ENCODE peak calls at places on chromosome 1, in nine cellular contexts. Q is neural crest cell; K is CD8-positive, alpha-beta T cell; O is AG09319; D is glutamatergic neuron; G is RWPE2; M is coronary artery; J is WTC11; H is endothelial cell. I is an unnamed sample.

GRCh38 chr1:229664133-229664689 is 38.2 kb downstream of the URB2 start:
- DNase-seq in Q (no peak), K (peak; percentile 66), O (no peak), D (no peak), G (peak; percentile 45), M (no peak), J (no peak), H (no peak), I (no peak)

GRCh38 chr1:156675715-156676311 is 1.4 kb downstream of the NES start:
- DNase-seq in Q (no peak), K (no peak), O (no peak), D (peak; percentile 73), G (no peak), M (no peak), J (no peak), H (no peak), I (no peak)

GRCh38 chr1:85322655-85323054 is 46.2 kb upstream of the BCL10 start:
- DNase-seq in Q (no peak), K (no peak), O (no peak), D (no peak), G (no peak), M (no peak), J (no peak), H (no peak), I (no peak)

GRCh38 chr1:29793101-29793546 is 556.8 kb downstream of the PTPRU start:
- DNase-seq in Q (peak; percentile 98), K (peak; percentile 14), O (peak; percentile 68), D (peak; percentile 96), G (no peak), M (peak; percentile 73), J (peak; percentile 96), H (peak; percentile 98), I (peak; percentile 84)

GRCh38 chr1:207217778-207218511 is 103.5 kb upstream of the CD55 start:
- DNase-seq in Q (no peak), K (no peak), O (no peak), D (no peak), G (no peak), M (no peak), J (no peak), H (no peak), I (no peak)

GRCh38 chr1:30645807-30646206 is 77.6 kb downstream of the MATN1 start:
- DNase-seq in Q (no peak), K (no peak), O (no peak), D (no peak), G (no peak), M (no peak), J (no peak), H (no peak), I (peak; percentile 7)

GRCh38 chr1:12387641-12388040 is 157.8 kb downstream of the VPS13D start:
- DNase-seq in Q (no peak), K (no peak), O (no peak), D (no peak), G (no peak), M (no peak), J (no peak), H (no peak), I (peak; percentile 32)

GRCh38 chr1:50858761-50859160 is 101.3 kb downstream of the FAF1 start:
- DNase-seq in Q (no peak), K (no peak), O (no peak), D (no peak), G (no peak), M (no peak), J (no peak), H (no peak), I (no peak)

GRCh38 chr1:22745675-22746585 is 35.3 kb downstream of the EPHB2 start:
- DNase-seq in Q (no peak), K (no peak), O (no peak), D (no peak), G (no peak), M (no peak), J (no peak), H (no peak), I (peak; percentile 56)

GRCh38 chr1:42815938-42816599 is 853 bp upstream of the ERMAP start:
- DNase-seq in Q (no peak), K (no peak), O (no peak), D (peak; percentile 24), G (no peak), M (no peak), J (no peak), H (no peak), I (peak; percentile 15)

GRCh38 chr1:42820813-42821212 is 3.6 kb upstream of the SVBP start:
- DNase-seq in Q (no peak), K (no peak), O (no peak), D (no peak), G (no peak), M (no peak), J (no peak), H (no peak), I (no peak)

GRCh38 chr1:42817440-42817767 is 207 bp upstream of the SVBP start:
- DNase-seq in Q (no peak), K (no peak), O (no peak), D (no peak), G (no peak), M (no peak), J (no peak), H (no peak), I (no peak)

GRCh38 chr1:42817976-42818375 is 779 bp upstream of the SVBP start:
- DNase-seq in Q (no peak), K (no peak), O (no peak), D (no peak), G (no peak), M (no peak), J (no peak), H (no peak), I (no peak)

DNA sequence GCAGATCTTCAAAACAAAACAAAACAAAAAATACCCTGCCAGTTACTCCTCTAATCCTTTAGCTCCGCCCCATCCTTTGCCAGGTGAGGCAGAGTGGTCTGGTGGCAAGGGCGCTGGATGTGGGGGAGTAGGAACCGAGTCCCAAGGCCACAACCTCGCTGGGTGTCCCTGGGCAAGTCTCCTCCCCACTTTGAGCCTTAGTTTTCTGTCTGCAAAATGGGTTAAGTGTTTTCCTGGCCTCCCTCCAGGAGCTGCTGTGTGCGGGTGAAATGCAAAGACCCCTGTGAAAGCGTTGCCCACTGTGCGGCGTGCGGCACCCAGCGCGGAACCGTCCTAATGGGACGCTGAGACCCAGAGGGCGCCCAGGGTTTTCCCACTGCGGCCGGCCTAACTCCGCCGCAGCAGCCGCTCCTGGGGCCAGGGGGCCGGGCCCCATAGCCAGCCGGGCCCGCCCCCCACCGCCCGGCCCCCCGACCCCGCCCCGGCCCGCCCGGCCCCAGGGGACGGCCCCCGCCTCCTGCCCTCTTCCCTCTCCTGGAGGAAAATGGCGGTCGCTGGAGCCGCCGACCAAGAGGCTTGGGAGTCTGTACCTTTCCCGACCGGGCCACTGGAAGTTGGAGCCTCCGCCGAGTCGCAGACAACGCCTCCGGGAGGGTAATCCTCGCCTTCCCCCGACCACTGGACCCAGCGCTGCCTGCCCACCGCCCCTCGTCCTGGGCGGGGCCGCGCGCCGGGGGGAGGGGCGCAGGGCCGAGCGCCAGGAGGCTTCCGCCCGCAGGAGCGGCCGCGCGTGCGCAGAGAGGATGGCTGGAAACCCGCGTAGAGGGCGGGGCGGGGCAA is at the start of the genes ERMAP and SVBP:
- DNase-seq in Q (peak; percentile 95), K (peak; percentile 95), O (peak; percentile 63), D (peak; percentile 97), G (peak; percentile 90), M (peak; percentile 93), J (peak; percentile 91), H (peak; percentile 99), I (peak; percentile 82)
- TF ChIP-seq CTCF in Q (no peak), K (no peak), O (no peak), D (no peak), G (no peak), M (no peak), J (no peak), H (no peak), I (no peak)

GRCh38 chr1:100023482-100023881 is 53.7 kb downstream of the SLC35A3 start:
- DNase-seq in Q (no peak), K (no peak), O (no peak), D (no peak), G (no peak), M (no peak), J (no peak), H (no peak), I (no peak)

GRCh38 chr1:100019220-100019619 is 49.4 kb downstream of the SLC35A3 start:
- DNase-seq in Q (no peak), K (no peak), O (no peak), D (no peak), G (no peak), M (no peak), J (no peak), H (no peak), I (no peak)
- TF ChIP-seq CTCF in Q (no peak), K (no peak), O (no peak), D (no peak), G (no peak), M (no peak), J (no peak), H (no peak), I (no peak)

DNA sequence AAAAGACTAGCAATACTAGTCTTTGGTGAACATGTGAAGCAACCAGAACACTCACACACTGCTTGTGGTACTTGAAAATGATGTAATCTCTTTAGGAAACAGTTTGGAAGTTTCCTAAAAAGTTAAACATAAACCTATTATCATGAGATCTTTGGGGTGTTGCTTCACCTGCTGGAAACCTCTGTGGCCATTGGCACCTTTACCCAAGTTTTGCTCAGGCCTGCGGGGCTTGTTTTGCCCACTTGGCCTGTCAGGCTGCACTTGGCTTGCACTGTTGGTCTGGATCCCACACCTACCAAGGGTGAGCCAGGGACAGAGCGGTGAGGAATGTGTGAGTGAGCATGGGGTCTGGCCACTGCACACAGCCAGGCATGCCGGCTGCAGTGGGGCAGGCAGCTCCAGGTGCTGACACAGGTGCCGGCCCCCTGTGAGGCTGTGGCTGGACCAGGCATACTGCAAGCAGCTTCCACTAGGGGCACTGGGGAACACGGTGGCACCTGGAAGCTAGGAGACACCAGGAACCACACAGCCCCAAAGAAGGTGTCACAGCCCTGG is 14.4 kb upstream of the FNBP1L start:
- DNase-seq in Q (no peak), K (no peak), O (no peak), D (no peak), G (no peak), M (no peak), J (peak; percentile 56), H (no peak), I (no peak)
- TF ChIP-seq CTCF in Q (no peak), K (no peak), O (no peak), D (no peak), G (peak; percentile 29), M (no peak), J (no peak), H (no peak), I (peak; percentile 12)

GRCh38 chr1:25890249-25891034 is 14.9 kb upstream of the PAQR7 start:
- DNase-seq in Q (no peak), K (no peak), O (no peak), D (no peak), G (peak; percentile 96), M (no peak), J (peak; percentile 9), H (no peak), I (peak; percentile 27)

GRCh38 chr1:25893072-25893604 is 13.1 kb downstream of the STMN1 start:
- DNase-seq in Q (no peak), K (no peak), O (no peak), D (no peak), G (no peak), M (no peak), J (no peak), H (no peak), I (peak; percentile 47)

GRCh38 chr1:25888426-25888987 is 13.0 kb upstream of the PAQR7 start:
- DNase-seq in Q (no peak), K (no peak), O (no peak), D (no peak), G (no peak), M (no peak), J (no peak), H (no peak), I (no peak)

GRCh38 chr1:25891606-25892005 is 14.6 kb downstream of the STMN1 start:
- DNase-seq in Q (no peak), K (no peak), O (no peak), D (no peak), G (no peak), M (no peak), J (no peak), H (no peak), I (no peak)

GRCh38 chr1:25889470-25889869 is 14.0 kb upstream of the PAQR7 start:
- DNase-seq in Q (no peak), K (no peak), O (no peak), D (no peak), G (no peak), M (no peak), J (peak; percentile 5), H (no peak), I (no peak)
- TF ChIP-seq CTCF in Q (peak; percentile 38), K (no peak), O (peak; percentile 21), D (no peak), G (no peak), M (no peak), J (no peak), H (no peak), I (peak; percentile 17)